ENCODE peak calls at places on chromosomes 5 and 9, in six cellular contexts. C is NT2/D1, N is left colon, Q is fibroblast of the aortic adventitia, O is Daoy, M is neural crest cell. S is an unnamed sample.

GRCh38 chr5:79858097-79858723 is 132.9 kb downstream of the MTX3 start:
- DNase-seq in C (peak), M (peak), Q (peak), O (peak), N (peak), S (peak)

GRCh38 chr5:119355636-119356383 is at the start of gene TNFAIP8:
- DNase-seq in N (peak), C (no peak), Q (peak), M (peak), O (peak), S (peak)

GRCh38 chr5:1435369-1435768 is 9.9 kb downstream of the SLC6A3 start:
- DNase-seq in C (no peak), Q (no peak), N (no peak), O (no peak), M (no peak), S (no peak)

GRCh38 chr5:150271296-150271692 is 18.3 kb downstream of the CAMK2A start:
- DNase-seq in M (no peak), N (no peak), Q (no peak), O (no peak), C (no peak), S (no peak)

GRCh38 chr5:119037496-119038215 is 33.2 kb upstream of the DMXL1 start:
- DNase-seq in N (no peak), Q (peak), C (no peak), O (no peak), M (no peak), S (no peak)

GRCh38 chr9:86822006-86822405 is 125.3 kb downstream of the GAS1 start:
- DNase-seq in C (no peak), N (no peak), M (no peak), Q (no peak), O (no peak), S (no peak)

GRCh38 chr5:78888580-78889187 is 96.4 kb downstream of the ARSB start:
- DNase-seq in M (no peak), Q (no peak), O (peak), C (no peak), N (peak), S (no peak)

GRCh38 chr5:57889558-57889957 is 406.9 kb upstream of the ACTBL2 start:
- DNase-seq in Q (peak), M (no peak), O (peak), C (no peak), N (no peak), S (peak)

GRCh38 chr5:176497852-176498251 is 39.4 kb downstream of the RNF44 start:
- DNase-seq in N (no peak), M (no peak), O (peak), C (no peak), Q (no peak), S (no peak)

GRCh38 chr5:88553926-88554325 is 285.3 kb upstream of the TMEM161B start:
- DNase-seq in Q (no peak), N (no peak), O (no peak), C (no peak), M (no peak), S (no peak)

GRCh38 chr5:111478898-111479297 is 33.4 kb downstream of the STARD4 start:
- DNase-seq in O (no peak), N (no peak), C (no peak), M (no peak), Q (no peak), S (no peak)

GRCh38 chr5:18732556-18733479 is 1098.6 kb downstream of the TAF11L14 start:
- DNase-seq in Q (no peak), N (no peak), C (no peak), O (no peak), M (no peak), S (peak)

GRCh38 chr9:4324513-4324912 is 24.6 kb upstream of the GLIS3 start:
- DNase-seq in Q (peak), O (peak), N (no peak), C (no peak), M (no peak), S (peak)

GRCh38 chr9:10436771-10437170 is 176.0 kb downstream of the PTPRD start:
- DNase-seq in N (no peak), C (no peak), M (no peak), Q (no peak), O (no peak), S (no peak)

GRCh38 chr9:95053611-95054440 is 263.7 kb downstream of the FANCC start:
- DNase-seq in Q (peak), C (no peak), N (no peak), M (no peak), O (no peak), S (no peak)

GRCh38 chr5:95958308-95959014 is 3.2 kb downstream of the ELL2 start:
- DNase-seq in C (no peak), M (no peak), Q (no peak), O (peak), N (peak), S (peak)

GRCh38 chr5:94849821-94850736 is 231.6 kb downstream of the SLF1 start:
- DNase-seq in N (no peak), C (peak), Q (peak), M (no peak), O (peak), S (peak)

GRCh38 chr5:77301447-77301878 is 91.0 kb downstream of the PDE8B start:
- DNase-seq in O (no peak), Q (no peak), M (no peak), N (no peak), C (no peak), S (no peak)

GRCh38 chr5:155629597-155629996 is 616.0 kb downstream of the KIF4B start:
- DNase-seq in N (no peak), Q (no peak), O (no peak), M (no peak), C (no peak), S (no peak)

GRCh38 chr5:41524174-41524573 is 13.8 kb upstream of the PLCXD3 start:
- DNase-seq in C (no peak), Q (no peak), O (no peak), N (no peak), M (no peak), S (no peak)

GRCh38 chr5:167081561-167081960 is 1209.9 kb upstream of the WWC1 start:
- DNase-seq in O (no peak), N (no peak), Q (no peak), C (no peak), M (no peak), S (no peak)

GRCh38 chr5:124604419-124604818 is 142.0 kb downstream of the ZNF608 start:
- DNase-seq in N (no peak), Q (no peak), M (no peak), C (no peak), O (no peak), S (no peak)

GRCh38 chr9:91214086-91214485 is 147.6 kb downstream of the AUH start:
- DNase-seq in C (no peak), O (peak), Q (no peak), M (no peak), N (no peak), S (peak)

GRCh38 chr5:45189481-45189880 is 380.7 kb downstream of the MRPS30 start:
- DNase-seq in N (no peak), Q (no peak), O (no peak), M (no peak), C (no peak), S (peak)

GRCh38 chr9:35863583-35863982 is 6.6 kb downstream of the OR13J1 start:
- DNase-seq in C (no peak), O (no peak), Q (no peak), M (no peak), N (no peak), S (no peak)

GRCh38 chr9:99822596-99823391 is 1.1 kb downstream of the NR4A3 start:
- DNase-seq in M (peak), O (peak), Q (peak), N (peak), C (no peak), S (peak)

S was measured in RPMI7951.